ENCODE peak calls at places on chromosomes 5 and 9, in seven cellular contexts. Z, S, L, K, M, P and N are unnamed samples.
A peak's percentile ranks its signal among the peaks of the same experiment; 100 is the strongest.

GRCh38 chr5:143308726-143309125 is 94.8 kb downstream of the NR3C1 start:
- DNase-seq in Z (no peak), S (no peak), L (no peak), K (no peak), M (no peak), P (no peak), N (no peak)

GRCh38 chr5:77133061-77133758 is 46.1 kb upstream of the ZBED3 start:
- DNase-seq in Z (peak; percentile 50), S (peak; percentile 55), L (no peak), K (no peak), M (no peak), P (no peak), N (peak; percentile 75)

GRCh38 chr9:114588150-114588663 is 638 bp downstream of the ATP6V1G1 start:
- DNase-seq in Z (peak; percentile 12), S (no peak), L (no peak), K (no peak), M (no peak), P (no peak), N (no peak)

GRCh38 chr5:134086943-134087305 is 27.6 kb upstream of the TCF7 start:
- DNase-seq in Z (no peak), S (no peak), L (peak; percentile 100), K (peak; percentile 82), M (peak; percentile 54), P (no peak), N (no peak)

GRCh38 chr5:58133631-58134296 is 326.1 kb downstream of the PLK2 start:
- DNase-seq in Z (peak; percentile 78), S (no peak), L (no peak), K (no peak), M (no peak), P (no peak), N (no peak)

GRCh38 chr5:157076558-157076957 is 17.6 kb upstream of the HAVCR1 start:
- DNase-seq in Z (no peak), S (no peak), L (no peak), K (no peak), M (no peak), P (no peak), N (no peak)

GRCh38 chr5:111735829-111736228 is 21.2 kb downstream of the NREP start:
- DNase-seq in Z (peak; percentile 55), S (no peak), L (no peak), K (no peak), M (no peak), P (no peak), N (no peak)

GRCh38 chr5:96509313-96509712 is 76.3 kb upstream of the PCSK1 start:
- DNase-seq in Z (no peak), S (no peak), L (no peak), K (no peak), M (no peak), P (no peak), N (no peak)

GRCh38 chr5:179385892-179386291 is 40.6 kb upstream of the ADAMTS2 start:
- DNase-seq in Z (no peak), S (no peak), L (no peak), K (no peak), M (no peak), P (no peak), N (no peak)

GRCh38 chr5:147567917-147568598 is 58.2 kb upstream of the DPYSL3 start:
- DNase-seq in Z (peak; percentile 54), S (no peak), L (peak; percentile 38), K (no peak), M (no peak), P (peak; percentile 88), N (no peak)

GRCh38 chr9:8468048-8468600 is 668.5 kb upstream of the DMAC1 start:
- DNase-seq in Z (no peak), S (no peak), L (no peak), K (no peak), M (no peak), P (no peak), N (no peak)

GRCh38 chr9:131469369-131469768 is 33.3 kb upstream of the POMT1 start:
- DNase-seq in Z (no peak), S (peak; percentile 20), L (no peak), K (no peak), M (no peak), P (no peak), N (peak; percentile 71)

GRCh38 chr5:173330151-173330855 is 2.1 kb upstream of the STC2 start:
- DNase-seq in Z (no peak), S (no peak), L (no peak), K (no peak), M (no peak), P (no peak), N (no peak)
- H3K4me3 ChIP-seq in Z (no peak overlapping the region), S (no peak overlapping the region), L (peak overlapping the region; percentile 58), K (no peak overlapping the region), M (no peak overlapping the region), P (peak overlapping the region; percentile 60), N (no peak overlapping the region)

GRCh38 chr5:151218177-151218576 is 5.7 kb downstream of the CCDC69 start:
- DNase-seq in Z (no peak), S (no peak), L (no peak), K (no peak), M (no peak), P (no peak), N (no peak)
- H3K4me3 ChIP-seq in Z (no peak overlapping the region), S (no peak overlapping the region), L (no peak overlapping the region), K (no peak overlapping the region), M (no peak overlapping the region), P (no peak overlapping the region), N (no peak overlapping the region)

DNA sequence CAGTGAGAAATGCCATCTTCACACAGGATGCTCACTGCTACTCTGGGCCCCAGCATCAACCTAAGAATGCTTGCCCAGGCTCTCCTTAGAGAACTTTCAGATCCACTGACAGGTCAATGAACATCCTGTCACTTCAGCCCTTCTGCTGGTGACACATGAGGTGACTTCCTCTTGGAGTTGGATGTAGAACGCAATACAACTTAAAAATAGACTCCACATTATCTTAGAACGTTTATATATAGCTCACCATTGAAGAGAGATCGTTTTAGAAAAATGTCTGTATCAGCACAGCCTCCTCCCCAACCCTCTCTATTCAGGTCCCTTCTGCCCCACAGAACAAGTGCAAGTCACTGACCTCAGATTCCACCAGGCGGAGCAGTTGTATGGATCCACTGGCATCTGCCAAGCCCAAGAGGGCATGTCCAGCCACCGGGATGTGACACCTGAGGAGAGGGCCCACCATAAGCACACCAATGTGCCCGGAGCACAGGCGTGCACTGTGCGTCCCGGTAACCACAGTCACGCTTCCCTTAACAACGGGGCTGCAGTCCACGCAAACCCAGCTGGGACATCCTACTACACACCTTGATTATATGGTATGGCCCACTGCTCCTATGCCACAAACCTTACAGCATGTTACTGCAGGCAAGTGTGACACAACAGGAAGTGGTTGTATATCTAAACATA is 2.9 kb downstream of the DPH7 start:
- DNase-seq in Z (no peak), S (no peak), L (peak; percentile 37), K (no peak), M (no peak), P (no peak), N (no peak)
- H3K4me3 ChIP-seq in Z (no peak overlapping the region), S (no peak overlapping the region), L (no peak overlapping the region), K (no peak overlapping the region), M (no peak overlapping the region), P (no peak overlapping the region), N (no peak overlapping the region)

GRCh38 chr5:29238115-29238514 is 1955.4 kb upstream of the CDH6 start:
- DNase-seq in Z (no peak), S (no peak), L (no peak), K (no peak), M (no peak), P (peak; percentile 9), N (no peak)
- H3K4me3 ChIP-seq in Z (no peak overlapping the region), S (no peak overlapping the region), L (no peak overlapping the region), K (no peak overlapping the region), M (no peak overlapping the region), P (no peak overlapping the region), N (no peak overlapping the region)

GRCh38 chr5:138140268-138140667 is 1.0 kb upstream of the NME5 start:
- DNase-seq in Z (no peak), S (no peak), L (no peak), K (no peak), M (no peak), P (no peak), N (no peak)

GRCh38 chr5:138141734-138142133 is 2.5 kb upstream of the NME5 start:
- DNase-seq in Z (no peak), S (no peak), L (no peak), K (no peak), M (no peak), P (no peak), N (no peak)

GRCh38 chr5:138138949-138139775 is at the start of gene NME5:
- DNase-seq in Z (peak; percentile 30), S (peak; percentile 82), L (no peak), K (no peak), M (no peak), P (peak; percentile 29), N (peak; percentile 56)

DNA sequence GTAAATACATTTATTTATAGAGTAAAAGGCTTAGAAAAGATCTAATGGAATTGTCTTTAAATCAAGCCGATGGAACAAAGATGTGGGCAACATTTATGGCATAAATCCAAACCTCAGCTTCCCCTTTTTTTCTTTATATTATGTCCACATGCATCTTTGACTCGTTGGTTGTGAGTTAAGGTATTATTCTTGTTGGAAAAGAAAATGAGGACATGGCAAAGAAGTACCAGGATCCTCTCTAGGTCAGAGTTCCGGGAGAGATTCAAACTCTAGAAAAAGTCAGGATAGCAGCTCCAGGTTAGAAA is 500 bp upstream of the NME5 start:
- DNase-seq in Z (no peak), S (no peak), L (no peak), K (no peak), M (no peak), P (no peak), N (no peak)
- H3K4me3 ChIP-seq in Z (no peak overlapping the region), S (no peak overlapping the region), L (no peak overlapping the region), K (no peak overlapping the region), M (no peak overlapping the region), P (no peak overlapping the region), N (peak overlapping the region; percentile 57)

GRCh38 chr9:134230092-134230941 is 66.0 kb upstream of the RNU6ATAC start:
- DNase-seq in Z (no peak), S (peak; percentile 53), L (no peak), K (no peak), M (no peak), P (no peak), N (no peak)
- H3K4me3 ChIP-seq in Z (no peak overlapping the region), S (no peak overlapping the region), L (no peak overlapping the region), K (no peak overlapping the region), M (no peak overlapping the region), P (no peak overlapping the region), N (no peak overlapping the region)

GRCh38 chr9:10613413-10613812 is 611 bp upstream of the PTPRD start:
- DNase-seq in Z (no peak), S (no peak), L (no peak), K (no peak), M (no peak), P (no peak), N (no peak)
- H3K4me3 ChIP-seq in Z (peak overlapping the region; percentile 54), S (no peak overlapping the region), L (no peak overlapping the region), K (no peak overlapping the region), M (no peak overlapping the region), P (peak overlapping the region; percentile 96), N (peak overlapping the region; percentile 24)

GRCh38 chr9:135888766-135889394 is 18.5 kb downstream of the CAMSAP1 start:
- DNase-seq in Z (no peak), S (no peak), L (no peak), K (no peak), M (no peak), P (no peak), N (peak; percentile 33)
- H3K4me3 ChIP-seq in Z (no peak overlapping the region), S (no peak overlapping the region), L (no peak overlapping the region), K (no peak overlapping the region), M (no peak overlapping the region), P (no peak overlapping the region), N (no peak overlapping the region)

GRCh38 chr5:65802080-65802479 is 80.1 kb downstream of the NLN start:
- DNase-seq in Z (no peak), S (no peak), L (no peak), K (no peak), M (no peak), P (no peak), N (no peak)
- H3K4me3 ChIP-seq in Z (no peak overlapping the region), S (no peak overlapping the region), L (no peak overlapping the region), K (no peak overlapping the region), M (no peak overlapping the region), P (no peak overlapping the region), N (no peak overlapping the region)

GRCh38 chr9:21357479-21358290 is 7.0 kb upstream of the IFNA6 start:
- DNase-seq in Z (no peak), S (no peak), L (no peak), K (no peak), M (no peak), P (no peak), N (no peak)
- H3K4me3 ChIP-seq in Z (no peak overlapping the region), S (no peak overlapping the region), L (no peak overlapping the region), K (peak overlapping the region; percentile 5), M (peak overlapping the region; percentile 73), P (no peak overlapping the region), N (no peak overlapping the region)